ENCODE peak calls at places on chromosome 16, in eight cellular contexts. O is stimulated activated CD4-positive, alpha-beta T cell treated with anti-CD3 and anti-CD28 coated beads, Interleukin-1b, Interleukin-23, amount 100 ng/mL, for 24 hours; W is astrocyte of the spinal cord; V is kidney tubule cell; Q is left colon; U is EL; R is transverse colon; I is activated CD4-positive, alpha-beta T cell treated with anti-CD3 and anti-CD28 coated beads for 1 hour. E is an unnamed sample.

GRCh38 chr16:76194621-76195015 is 82.6 kb upstream of the CNTNAP4 start:
- DNase-seq in I (no peak), W (peak; percentile 40), O (no peak), Q (no peak), U (no peak), V (peak; percentile 59), R (no peak), E (peak; percentile 81)

GRCh38 chr16:75965504-75966374 is 239.4 kb upstream of the CPHXL start:
- DNase-seq in V (no peak), W (peak; percentile 11), O (no peak), I (no peak), Q (no peak), R (no peak), U (no peak), E (no peak)

GRCh38 chr16:71894229-71894920 is 956 bp upstream of the IST1 start:
- DNase-seq in O (no peak), U (peak; percentile 66), I (peak; percentile 13), V (peak; percentile 63), W (peak; percentile 70), R (peak; percentile 53), Q (peak; percentile 62), E (peak; percentile 60)

GRCh38 chr16:89473791-89474414 is 16.5 kb downstream of the ANKRD11 start:
- DNase-seq in Q (no peak), U (peak; percentile 54), R (no peak), W (no peak), I (no peak), V (peak; percentile 52), O (no peak), E (peak; percentile 62)

GRCh38 chr16:19505600-19506303 is 16.1 kb downstream of the GDE1 start:
- DNase-seq in W (peak; percentile 85), O (no peak), V (no peak), U (no peak), Q (no peak), I (no peak), R (no peak), E (peak; percentile 86)

GRCh38 chr16:84220851-84221250 is 19.0 kb downstream of the KCNG4 start:
- DNase-seq in O (no peak), R (no peak), U (peak; percentile 21), I (no peak), V (peak; percentile 64), Q (no peak), W (peak; percentile 39), E (peak; percentile 34)

GRCh38 chr16:71727545-71728324 is 3.2 kb upstream of the PHLPP2 start:
- DNase-seq in R (no peak), U (no peak), Q (no peak), V (no peak), I (no peak), W (no peak), O (no peak), E (no peak)

GRCh38 chr16:56611281-56611833 is 3.0 kb downstream of the MT2A start:
- DNase-seq in W (peak; percentile 34), V (peak; percentile 81), R (no peak), U (peak; percentile 55), Q (no peak), O (no peak), I (no peak), E (peak; percentile 30)

GRCh38 chr16:35142147-35142808 is 1682.9 kb downstream of the TP53TG3F start:
- DNase-seq in U (no peak), Q (no peak), R (no peak), V (no peak), W (no peak), I (no peak), O (no peak), E (no peak)

E was measured in astrocyte of the hippocampus.